ENCODE peak calls at places on chromosomes 3 and 15, in nine cellular contexts. One of them, this sample, is unnamed.

GRCh38 chr3:113631143-113631542 is 65.3 kb downstream of the USF3 start:
- DNase-seq in spleen: no peak
- DNase-seq in GM12892: no peak
- DNase-seq in sigmoid colon: no peak
- DNase-seq in heart left ventricle: no peak
- DNase-seq in endothelial cell of umbilical vein: no peak
- DNase-seq in Peyer's patch: no peak
- DNase-seq in IMR-90: no peak
- DNase-seq in adrenal gland: no peak
- DNase-seq in this sample: no peak

GRCh38 chr3:43609406-43609805 is 12.4 kb downstream of the ANO10 start:
- DNase-seq in spleen: no peak
- DNase-seq in GM12892: no peak
- DNase-seq in sigmoid colon: no peak
- DNase-seq in heart left ventricle: no peak
- DNase-seq in endothelial cell of umbilical vein: no peak
- DNase-seq in Peyer's patch: no peak
- DNase-seq in IMR-90: no peak
- DNase-seq in adrenal gland: no peak
- DNase-seq in this sample: no peak

GRCh38 chr15:65862682-65863081 is 6.6 kb upstream of the RAB11A start:
- DNase-seq in spleen: no peak
- DNase-seq in GM12892: peak
- DNase-seq in sigmoid colon: no peak
- DNase-seq in heart left ventricle: no peak
- DNase-seq in endothelial cell of umbilical vein: peak
- DNase-seq in Peyer's patch: no peak
- DNase-seq in IMR-90: peak
- DNase-seq in adrenal gland: peak
- DNase-seq in this sample: no peak

GRCh38 chr3:184380627-184381260 is 890 bp downstream of the CHRD start:
- DNase-seq in spleen: no peak
- DNase-seq in GM12892: no peak
- DNase-seq in sigmoid colon: peak
- DNase-seq in heart left ventricle: no peak
- DNase-seq in endothelial cell of umbilical vein: no peak
- DNase-seq in Peyer's patch: no peak
- DNase-seq in IMR-90: no peak
- DNase-seq in adrenal gland: no peak
- DNase-seq in this sample: no peak

GRCh38 chr15:92845109-92845508 is 55.0 kb upstream of the CHD2 start:
- DNase-seq in spleen: no peak
- DNase-seq in GM12892: peak
- DNase-seq in sigmoid colon: no peak
- DNase-seq in heart left ventricle: no peak
- DNase-seq in endothelial cell of umbilical vein: peak
- DNase-seq in Peyer's patch: no peak
- DNase-seq in IMR-90: peak
- DNase-seq in adrenal gland: no peak
- DNase-seq in this sample: no peak

GRCh38 chr3:46482632-46483311 is 15.0 kb upstream of the RTP3 start:
- DNase-seq in spleen: no peak
- DNase-seq in GM12892: no peak
- DNase-seq in sigmoid colon: no peak
- DNase-seq in heart left ventricle: no peak
- DNase-seq in endothelial cell of umbilical vein: no peak
- DNase-seq in Peyer's patch: no peak
- DNase-seq in IMR-90: peak
- DNase-seq in adrenal gland: no peak
- DNase-seq in this sample: no peak

GRCh38 chr3:17195856-17196604 is 311.3 kb downstream of the PLCL2 start:
- DNase-seq in spleen: no peak
- DNase-seq in GM12892: peak
- DNase-seq in sigmoid colon: no peak
- DNase-seq in heart left ventricle: no peak
- DNase-seq in endothelial cell of umbilical vein: no peak
- DNase-seq in Peyer's patch: no peak
- DNase-seq in IMR-90: peak
- DNase-seq in adrenal gland: no peak
- DNase-seq in this sample: peak

GRCh38 chr15:67380921-67381320 is 126.3 kb downstream of the IQCH start:
- DNase-seq in spleen: no peak
- DNase-seq in GM12892: no peak
- DNase-seq in sigmoid colon: no peak
- DNase-seq in heart left ventricle: no peak
- DNase-seq in endothelial cell of umbilical vein: no peak
- DNase-seq in Peyer's patch: no peak
- DNase-seq in IMR-90: no peak
- DNase-seq in adrenal gland: no peak
- DNase-seq in this sample: no peak

GRCh38 chr3:196287066-196287404 is 491 bp downstream of the PCYT1A start:
- DNase-seq in spleen: no peak
- DNase-seq in GM12892: no peak
- DNase-seq in sigmoid colon: peak
- DNase-seq in heart left ventricle: no peak
- DNase-seq in endothelial cell of umbilical vein: no peak
- DNase-seq in Peyer's patch: peak
- DNase-seq in IMR-90: no peak
- DNase-seq in adrenal gland: no peak
- DNase-seq in this sample: no peak

GRCh38 chr3:76405196-76405595 is 619.8 kb upstream of the ZNF717 start:
- DNase-seq in spleen: no peak
- DNase-seq in GM12892: no peak
- DNase-seq in sigmoid colon: no peak
- DNase-seq in heart left ventricle: no peak
- DNase-seq in endothelial cell of umbilical vein: no peak
- DNase-seq in Peyer's patch: no peak
- DNase-seq in IMR-90: peak
- DNase-seq in adrenal gland: no peak
- DNase-seq in this sample: no peak

GRCh38 chr15:68783226-68784054 is 37.3 kb downstream of the ANP32A start:
- DNase-seq in spleen: peak
- DNase-seq in GM12892: peak
- DNase-seq in sigmoid colon: peak
- DNase-seq in heart left ventricle: peak
- DNase-seq in endothelial cell of umbilical vein: peak
- DNase-seq in Peyer's patch: peak
- DNase-seq in IMR-90: no peak
- DNase-seq in adrenal gland: peak
- DNase-seq in this sample: peak
- TF ChIP-seq POLR2A in spleen: no peak
- TF ChIP-seq POLR2A in GM12892: no peak
- TF ChIP-seq POLR2A in sigmoid colon: no peak
- TF ChIP-seq POLR2A in heart left ventricle: no peak
- TF ChIP-seq POLR2A in endothelial cell of umbilical vein: no peak
- TF ChIP-seq POLR2A in Peyer's patch: no peak
- TF ChIP-seq POLR2A in IMR-90: no peak
- TF ChIP-seq POLR2A in adrenal gland: no peak
- TF ChIP-seq POLR2A in this sample: no peak

GRCh38 chr15:75450307-75451201 is 936 bp downstream of the SIN3A start:
- DNase-seq in spleen: peak
- DNase-seq in GM12892: peak
- DNase-seq in sigmoid colon: peak
- DNase-seq in heart left ventricle: peak
- DNase-seq in endothelial cell of umbilical vein: peak
- DNase-seq in Peyer's patch: peak
- DNase-seq in IMR-90: peak
- DNase-seq in adrenal gland: peak
- DNase-seq in this sample: peak

GRCh38 chr15:75452364-75452967 is 976 bp upstream of the SIN3A start:
- DNase-seq in spleen: peak
- DNase-seq in GM12892: peak
- DNase-seq in sigmoid colon: peak
- DNase-seq in heart left ventricle: peak
- DNase-seq in endothelial cell of umbilical vein: peak
- DNase-seq in Peyer's patch: peak
- DNase-seq in IMR-90: peak
- DNase-seq in adrenal gland: peak
- DNase-seq in this sample: no peak

GRCh38 chr15:75451674-75452363 is at the start of gene SIN3A:
- DNase-seq in spleen: peak
- DNase-seq in GM12892: peak
- DNase-seq in sigmoid colon: peak
- DNase-seq in heart left ventricle: peak
- DNase-seq in endothelial cell of umbilical vein: peak
- DNase-seq in Peyer's patch: peak
- DNase-seq in IMR-90: peak
- DNase-seq in adrenal gland: peak
- DNase-seq in this sample: peak

GRCh38 chr15:75449585-75450306 is 1.7 kb downstream of the SIN3A start:
- DNase-seq in spleen: peak
- DNase-seq in GM12892: no peak
- DNase-seq in sigmoid colon: no peak
- DNase-seq in heart left ventricle: no peak
- DNase-seq in endothelial cell of umbilical vein: no peak
- DNase-seq in Peyer's patch: no peak
- DNase-seq in IMR-90: no peak
- DNase-seq in adrenal gland: peak
- DNase-seq in this sample: no peak

DNA sequence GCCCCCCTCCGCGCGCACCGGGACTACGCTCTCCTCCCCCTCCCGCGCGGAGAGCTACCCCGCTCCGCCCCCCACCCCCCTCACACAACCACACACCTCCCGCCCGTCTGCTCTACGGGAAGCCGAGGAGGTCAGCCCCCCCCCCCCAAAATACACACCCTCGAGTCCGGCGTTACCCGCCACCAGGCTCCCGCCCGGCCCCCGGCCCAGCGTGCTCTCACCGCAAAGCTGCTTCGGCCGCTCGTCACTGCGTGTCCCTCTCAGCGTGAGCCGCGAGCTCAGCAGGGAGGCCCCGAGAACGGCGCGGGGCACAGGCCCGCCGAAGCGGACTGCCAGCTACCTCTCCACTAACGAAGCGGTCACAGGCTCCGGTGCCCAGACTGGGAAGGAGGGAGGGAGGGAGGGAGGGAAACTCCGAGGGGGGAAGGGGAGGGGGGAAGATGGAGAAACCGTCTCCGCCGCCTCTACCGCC is 252 bp downstream of the SIN3A start:
- DNase-seq in spleen: peak
- DNase-seq in GM12892: no peak
- DNase-seq in sigmoid colon: no peak
- DNase-seq in heart left ventricle: no peak
- DNase-seq in endothelial cell of umbilical vein: no peak
- DNase-seq in Peyer's patch: no peak
- DNase-seq in IMR-90: no peak
- DNase-seq in adrenal gland: no peak
- DNase-seq in this sample: no peak
- TF ChIP-seq POLR2A in spleen: no peak
- TF ChIP-seq POLR2A in GM12892: no peak
- TF ChIP-seq POLR2A in sigmoid colon: peak
- TF ChIP-seq POLR2A in heart left ventricle: no peak
- TF ChIP-seq POLR2A in endothelial cell of umbilical vein: no peak
- TF ChIP-seq POLR2A in Peyer's patch: no peak
- TF ChIP-seq POLR2A in IMR-90: no peak
- TF ChIP-seq POLR2A in adrenal gland: no peak
- TF ChIP-seq POLR2A in this sample: no peak

GRCh38 chr3:127822836-127823589 is 698 bp upstream of the MGLL start:
- DNase-seq in spleen: peak
- DNase-seq in GM12892: peak
- DNase-seq in sigmoid colon: peak
- DNase-seq in heart left ventricle: peak
- DNase-seq in endothelial cell of umbilical vein: no peak
- DNase-seq in Peyer's patch: no peak
- DNase-seq in IMR-90: peak
- DNase-seq in adrenal gland: peak
- DNase-seq in this sample: peak
- TF ChIP-seq POLR2A in spleen: no peak
- TF ChIP-seq POLR2A in GM12892: peak
- TF ChIP-seq POLR2A in sigmoid colon: no peak
- TF ChIP-seq POLR2A in heart left ventricle: peak
- TF ChIP-seq POLR2A in endothelial cell of umbilical vein: peak
- TF ChIP-seq POLR2A in Peyer's patch: peak
- TF ChIP-seq POLR2A in IMR-90: no peak
- TF ChIP-seq POLR2A in adrenal gland: peak
- TF ChIP-seq POLR2A in this sample: no peak

DNA sequence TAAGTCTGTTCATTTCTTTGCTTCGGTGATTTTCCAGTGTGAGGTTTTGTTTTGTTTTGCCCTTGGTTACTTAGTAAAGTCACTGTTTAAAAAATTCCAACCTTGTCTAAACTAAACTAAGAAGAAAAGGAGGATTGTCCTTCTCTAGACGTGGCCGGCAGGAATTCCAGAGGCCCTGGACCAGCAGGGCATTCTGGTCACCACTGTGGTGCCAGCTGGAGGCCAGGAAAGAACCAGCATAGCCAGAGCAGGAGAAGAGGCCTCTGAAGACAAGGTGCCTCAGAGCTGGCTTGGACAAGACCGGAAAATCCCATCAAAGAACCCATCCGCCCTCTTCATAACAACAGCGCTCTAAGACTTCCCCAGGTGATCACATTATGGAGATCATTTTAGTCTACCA is 8.1 kb downstream of the PLOD2 start:
- DNase-seq in spleen: no peak
- DNase-seq in GM12892: no peak
- DNase-seq in sigmoid colon: no peak
- DNase-seq in heart left ventricle: no peak
- DNase-seq in endothelial cell of umbilical vein: no peak
- DNase-seq in Peyer's patch: no peak
- DNase-seq in IMR-90: no peak
- DNase-seq in adrenal gland: no peak
- DNase-seq in this sample: no peak
- TF ChIP-seq POLR2A in spleen: no peak
- TF ChIP-seq POLR2A in GM12892: no peak
- TF ChIP-seq POLR2A in sigmoid colon: no peak
- TF ChIP-seq POLR2A in heart left ventricle: no peak
- TF ChIP-seq POLR2A in endothelial cell of umbilical vein: no peak
- TF ChIP-seq POLR2A in Peyer's patch: no peak
- TF ChIP-seq POLR2A in IMR-90: no peak
- TF ChIP-seq POLR2A in adrenal gland: no peak
- TF ChIP-seq POLR2A in this sample: no peak